ENCODE peak calls at places on chromosomes 1 and 21, in nine cellular contexts. One of them, this sample, is unnamed.

GRCh38 chr1:33157131-33157530 is 24.7 kb downstream of the TRIM62 start:
- DNase-seq in breast epithelium: no peak
- DNase-seq in CD8-positive, alpha-beta memory T cell: no peak
- DNase-seq in tibial nerve: no peak
- DNase-seq in K562: no peak
- DNase-seq in pancreas: no peak
- DNase-seq in upper lobe of right lung: no peak
- DNase-seq in CD4-positive, alpha-beta T cell: no peak
- DNase-seq in right lobe of liver: no peak
- DNase-seq in this sample: no peak

GRCh38 chr1:228838717-228839500 is 103.6 kb downstream of the RHOU start:
- DNase-seq in upper lobe of right lung: no peak
- DNase-seq in right lobe of liver: no peak
- DNase-seq in CD8-positive, alpha-beta memory T cell: no peak
- DNase-seq in breast epithelium: no peak
- DNase-seq in tibial nerve: no peak
- DNase-seq in K562: no peak
- DNase-seq in pancreas: no peak
- DNase-seq in CD4-positive, alpha-beta T cell: no peak
- DNase-seq in this sample: no peak

GRCh38 chr1:165284471-165284870 is 72.0 kb downstream of the LMX1A start:
- DNase-seq in CD8-positive, alpha-beta memory T cell: no peak
- DNase-seq in upper lobe of right lung: no peak
- DNase-seq in right lobe of liver: no peak
- DNase-seq in CD4-positive, alpha-beta T cell: no peak
- DNase-seq in tibial nerve: no peak
- DNase-seq in pancreas: no peak
- DNase-seq in breast epithelium: no peak
- DNase-seq in K562: no peak
- DNase-seq in this sample: no peak

GRCh38 chr1:207997486-207998268 is 86.8 kb upstream of the CD34 start:
- DNase-seq in CD8-positive, alpha-beta memory T cell: peak
- DNase-seq in upper lobe of right lung: peak
- DNase-seq in K562: peak
- DNase-seq in pancreas: peak
- DNase-seq in CD4-positive, alpha-beta T cell: peak
- DNase-seq in right lobe of liver: peak
- DNase-seq in breast epithelium: peak
- DNase-seq in tibial nerve: peak
- DNase-seq in this sample: peak

GRCh38 chr1:27598902-27599528 is 4.9 kb downstream of the AHDC1 start:
- DNase-seq in K562: peak
- DNase-seq in CD8-positive, alpha-beta memory T cell: no peak
- DNase-seq in upper lobe of right lung: no peak
- DNase-seq in right lobe of liver: no peak
- DNase-seq in pancreas: no peak
- DNase-seq in breast epithelium: no peak
- DNase-seq in tibial nerve: no peak
- DNase-seq in CD4-positive, alpha-beta T cell: peak
- DNase-seq in this sample: no peak

GRCh38 chr21:42527489-42528158 is 14.0 kb downstream of the SLC37A1 start:
- DNase-seq in K562: no peak
- DNase-seq in right lobe of liver: no peak
- DNase-seq in breast epithelium: no peak
- DNase-seq in upper lobe of right lung: no peak
- DNase-seq in CD4-positive, alpha-beta T cell: peak
- DNase-seq in pancreas: no peak
- DNase-seq in tibial nerve: no peak
- DNase-seq in CD8-positive, alpha-beta memory T cell: peak
- DNase-seq in this sample: no peak

GRCh38 chr1:112674986-112675727 is 698 bp downstream of the MOV10 start:
- DNase-seq in breast epithelium: no peak
- DNase-seq in tibial nerve: no peak
- DNase-seq in pancreas: peak
- DNase-seq in upper lobe of right lung: peak
- DNase-seq in CD4-positive, alpha-beta T cell: peak
- DNase-seq in K562: peak
- DNase-seq in CD8-positive, alpha-beta memory T cell: peak
- DNase-seq in right lobe of liver: peak
- DNase-seq in this sample: peak

GRCh38 chr1:93304716-93305138 is 41.0 kb upstream of the DR1 start:
- DNase-seq in breast epithelium: no peak
- DNase-seq in CD4-positive, alpha-beta T cell: peak
- DNase-seq in K562: peak
- DNase-seq in pancreas: no peak
- DNase-seq in CD8-positive, alpha-beta memory T cell: peak
- DNase-seq in right lobe of liver: no peak
- DNase-seq in upper lobe of right lung: no peak
- DNase-seq in tibial nerve: peak
- DNase-seq in this sample: no peak

GRCh38 chr1:62724430-62724829 is 36.2 kb upstream of the DOCK7 start:
- DNase-seq in pancreas: no peak
- DNase-seq in K562: no peak
- DNase-seq in breast epithelium: no peak
- DNase-seq in right lobe of liver: no peak
- DNase-seq in tibial nerve: no peak
- DNase-seq in CD8-positive, alpha-beta memory T cell: no peak
- DNase-seq in CD4-positive, alpha-beta T cell: no peak
- DNase-seq in upper lobe of right lung: no peak
- DNase-seq in this sample: no peak

GRCh38 chr1:168920456-168921094 is 185.9 kb upstream of the ATP1B1 start:
- DNase-seq in CD8-positive, alpha-beta memory T cell: no peak
- DNase-seq in breast epithelium: no peak
- DNase-seq in CD4-positive, alpha-beta T cell: no peak
- DNase-seq in pancreas: no peak
- DNase-seq in right lobe of liver: no peak
- DNase-seq in tibial nerve: peak
- DNase-seq in K562: no peak
- DNase-seq in upper lobe of right lung: no peak
- DNase-seq in this sample: no peak

GRCh38 chr1:38243106-38243505 is 196.5 kb upstream of the POU3F1 start:
- DNase-seq in tibial nerve: no peak
- DNase-seq in K562: peak
- DNase-seq in CD4-positive, alpha-beta T cell: no peak
- DNase-seq in upper lobe of right lung: no peak
- DNase-seq in right lobe of liver: no peak
- DNase-seq in breast epithelium: no peak
- DNase-seq in pancreas: no peak
- DNase-seq in CD8-positive, alpha-beta memory T cell: no peak
- DNase-seq in this sample: no peak

GRCh38 chr1:155052412-155053400 is 1.6 kb downstream of the ADAM15 start:
- DNase-seq in right lobe of liver: no peak
- DNase-seq in tibial nerve: no peak
- DNase-seq in upper lobe of right lung: no peak
- DNase-seq in pancreas: peak
- DNase-seq in K562: peak
- DNase-seq in breast epithelium: no peak
- DNase-seq in CD8-positive, alpha-beta memory T cell: no peak
- DNase-seq in CD4-positive, alpha-beta T cell: peak
- DNase-seq in this sample: no peak

GRCh38 chr1:19087017-19087736 is 122.9 kb downstream of the UBR4 start:
- DNase-seq in right lobe of liver: no peak
- DNase-seq in pancreas: no peak
- DNase-seq in tibial nerve: no peak
- DNase-seq in CD8-positive, alpha-beta memory T cell: no peak
- DNase-seq in CD4-positive, alpha-beta T cell: no peak
- DNase-seq in upper lobe of right lung: no peak
- DNase-seq in breast epithelium: no peak
- DNase-seq in K562: no peak
- DNase-seq in this sample: no peak
- H3K27ac ChIP-seq in right lobe of liver: peak
- H3K27ac ChIP-seq in pancreas: no peak
- H3K27ac ChIP-seq in tibial nerve: no peak
- H3K27ac ChIP-seq in CD8-positive, alpha-beta memory T cell: no peak
- H3K27ac ChIP-seq in CD4-positive, alpha-beta T cell: no peak
- H3K27ac ChIP-seq in upper lobe of right lung: peak
- H3K27ac ChIP-seq in breast epithelium: peak
- H3K27ac ChIP-seq in K562: no peak
- H3K27ac ChIP-seq in this sample: no peak

GRCh38 chr1:223515416-223515815 is 122.2 kb downstream of the CCDC185 start:
- DNase-seq in right lobe of liver: no peak
- DNase-seq in breast epithelium: no peak
- DNase-seq in K562: no peak
- DNase-seq in pancreas: no peak
- DNase-seq in tibial nerve: no peak
- DNase-seq in CD4-positive, alpha-beta T cell: peak
- DNase-seq in CD8-positive, alpha-beta memory T cell: peak
- DNase-seq in upper lobe of right lung: no peak
- DNase-seq in this sample: no peak

GRCh38 chr1:223521150-223521549 is 127.9 kb downstream of the CCDC185 start:
- DNase-seq in upper lobe of right lung: no peak
- DNase-seq in right lobe of liver: no peak
- DNase-seq in K562: no peak
- DNase-seq in tibial nerve: no peak
- DNase-seq in CD8-positive, alpha-beta memory T cell: no peak
- DNase-seq in pancreas: no peak
- DNase-seq in CD4-positive, alpha-beta T cell: no peak
- DNase-seq in breast epithelium: no peak
- DNase-seq in this sample: no peak

GRCh38 chr1:223515915-223516314 is 122.7 kb downstream of the CCDC185 start:
- DNase-seq in tibial nerve: no peak
- DNase-seq in K562: no peak
- DNase-seq in right lobe of liver: no peak
- DNase-seq in breast epithelium: no peak
- DNase-seq in upper lobe of right lung: no peak
- DNase-seq in CD4-positive, alpha-beta T cell: no peak
- DNase-seq in pancreas: no peak
- DNase-seq in CD8-positive, alpha-beta memory T cell: no peak
- DNase-seq in this sample: no peak

GRCh38 chr1:223520200-223520599 is 127.0 kb downstream of the CCDC185 start:
- DNase-seq in K562: no peak
- DNase-seq in tibial nerve: no peak
- DNase-seq in right lobe of liver: no peak
- DNase-seq in CD8-positive, alpha-beta memory T cell: no peak
- DNase-seq in upper lobe of right lung: no peak
- DNase-seq in pancreas: no peak
- DNase-seq in breast epithelium: no peak
- DNase-seq in CD4-positive, alpha-beta T cell: no peak
- DNase-seq in this sample: no peak

DNA sequence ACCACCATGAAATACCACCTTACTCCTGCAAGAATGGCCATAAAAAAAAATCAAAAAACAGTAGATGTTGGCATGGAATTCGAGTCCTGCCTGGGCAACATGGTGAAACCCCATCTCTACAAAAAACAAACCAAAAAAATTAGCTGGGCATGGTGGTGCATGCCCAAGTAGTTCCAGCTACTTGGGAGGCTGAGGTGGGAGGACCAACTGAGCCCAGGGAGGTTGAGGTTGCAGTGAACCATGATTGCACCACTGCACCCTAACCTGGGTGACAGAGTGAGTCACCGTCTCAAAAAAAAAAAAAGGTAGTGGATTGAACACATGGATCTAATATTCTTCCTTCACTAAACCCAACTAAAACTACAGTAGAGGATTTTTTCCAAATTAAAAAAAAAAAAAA is 125.9 kb downstream of the CCDC185 start:
- DNase-seq in right lobe of liver: no peak
- DNase-seq in CD8-positive, alpha-beta memory T cell: no peak
- DNase-seq in CD4-positive, alpha-beta T cell: no peak
- DNase-seq in pancreas: no peak
- DNase-seq in K562: no peak
- DNase-seq in tibial nerve: no peak
- DNase-seq in upper lobe of right lung: no peak
- DNase-seq in breast epithelium: no peak
- DNase-seq in this sample: no peak
- H3K27ac ChIP-seq in right lobe of liver: no peak
- H3K27ac ChIP-seq in CD8-positive, alpha-beta memory T cell: no peak
- H3K27ac ChIP-seq in CD4-positive, alpha-beta T cell: no peak
- H3K27ac ChIP-seq in pancreas: no peak
- H3K27ac ChIP-seq in K562: no peak
- H3K27ac ChIP-seq in tibial nerve: no peak
- H3K27ac ChIP-seq in upper lobe of right lung: no peak
- H3K27ac ChIP-seq in breast epithelium: no peak
- H3K27ac ChIP-seq in this sample: no peak

DNA sequence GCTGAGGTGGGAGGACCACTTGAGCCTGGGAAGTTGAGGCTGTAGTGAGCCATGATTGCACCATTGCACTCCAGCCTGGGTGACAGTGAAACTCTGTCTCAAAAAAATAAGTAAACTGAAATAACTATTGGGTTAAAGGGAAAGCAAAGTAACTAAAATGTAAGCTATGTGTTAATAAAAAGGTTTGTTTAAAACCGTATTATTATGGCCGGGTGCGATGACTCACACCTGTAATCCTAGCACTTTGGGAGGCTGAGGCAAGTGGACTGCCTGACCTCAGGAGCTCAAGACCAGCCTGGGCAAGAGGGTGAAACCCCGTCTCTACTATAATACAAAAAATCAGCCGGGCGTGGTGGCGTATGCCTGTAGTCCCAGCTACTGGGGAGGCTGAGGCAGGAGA is 27.0 kb downstream of the NVL start:
- DNase-seq in upper lobe of right lung: no peak
- DNase-seq in K562: no peak
- DNase-seq in tibial nerve: no peak
- DNase-seq in right lobe of liver: no peak
- DNase-seq in pancreas: no peak
- DNase-seq in CD8-positive, alpha-beta memory T cell: no peak
- DNase-seq in breast epithelium: no peak
- DNase-seq in CD4-positive, alpha-beta T cell: no peak
- DNase-seq in this sample: no peak
- H3K27ac ChIP-seq in upper lobe of right lung: no peak
- H3K27ac ChIP-seq in K562: no peak
- H3K27ac ChIP-seq in tibial nerve: no peak
- H3K27ac ChIP-seq in right lobe of liver: no peak
- H3K27ac ChIP-seq in pancreas: no peak
- H3K27ac ChIP-seq in CD8-positive, alpha-beta memory T cell: no peak
- H3K27ac ChIP-seq in breast epithelium: no peak
- H3K27ac ChIP-seq in CD4-positive, alpha-beta T cell: no peak
- H3K27ac ChIP-seq in this sample: no peak

GRCh38 chr1:204085876-204086275 is 13.0 kb downstream of the SOX13 start:
- DNase-seq in tibial nerve: no peak
- DNase-seq in right lobe of liver: no peak
- DNase-seq in upper lobe of right lung: no peak
- DNase-seq in CD4-positive, alpha-beta T cell: no peak
- DNase-seq in K562: no peak
- DNase-seq in pancreas: peak
- DNase-seq in CD8-positive, alpha-beta memory T cell: no peak
- DNase-seq in breast epithelium: no peak
- DNase-seq in this sample: no peak

GRCh38 chr1:204081791-204082513 is 9.0 kb downstream of the SOX13 start:
- DNase-seq in pancreas: no peak
- DNase-seq in CD4-positive, alpha-beta T cell: no peak
- DNase-seq in upper lobe of right lung: no peak
- DNase-seq in CD8-positive, alpha-beta memory T cell: no peak
- DNase-seq in tibial nerve: no peak
- DNase-seq in K562: no peak
- DNase-seq in right lobe of liver: no peak
- DNase-seq in breast epithelium: no peak
- DNase-seq in this sample: no peak

GRCh38 chr1:204087181-204087892 is 14.4 kb downstream of the SOX13 start:
- DNase-seq in CD4-positive, alpha-beta T cell: no peak
- DNase-seq in tibial nerve: no peak
- DNase-seq in K562: no peak
- DNase-seq in upper lobe of right lung: no peak
- DNase-seq in pancreas: peak
- DNase-seq in right lobe of liver: no peak
- DNase-seq in CD8-positive, alpha-beta memory T cell: no peak
- DNase-seq in breast epithelium: no peak
- DNase-seq in this sample: no peak

GRCh38 chr1:204083491-204083890 is 10.6 kb downstream of the SOX13 start:
- DNase-seq in breast epithelium: no peak
- DNase-seq in CD8-positive, alpha-beta memory T cell: no peak
- DNase-seq in right lobe of liver: no peak
- DNase-seq in upper lobe of right lung: no peak
- DNase-seq in CD4-positive, alpha-beta T cell: no peak
- DNase-seq in tibial nerve: no peak
- DNase-seq in K562: no peak
- DNase-seq in pancreas: peak
- DNase-seq in this sample: no peak

GRCh38 chr1:204084247-204084772 is 11.4 kb downstream of the SOX13 start:
- DNase-seq in pancreas: peak
- DNase-seq in upper lobe of right lung: peak
- DNase-seq in CD8-positive, alpha-beta memory T cell: no peak
- DNase-seq in CD4-positive, alpha-beta T cell: no peak
- DNase-seq in breast epithelium: peak
- DNase-seq in K562: no peak
- DNase-seq in right lobe of liver: peak
- DNase-seq in tibial nerve: no peak
- DNase-seq in this sample: peak
- H3K27ac ChIP-seq in pancreas: peak
- H3K27ac ChIP-seq in upper lobe of right lung: peak
- H3K27ac ChIP-seq in CD8-positive, alpha-beta memory T cell: no peak
- H3K27ac ChIP-seq in CD4-positive, alpha-beta T cell: no peak
- H3K27ac ChIP-seq in breast epithelium: peak
- H3K27ac ChIP-seq in K562: no peak
- H3K27ac ChIP-seq in right lobe of liver: peak
- H3K27ac ChIP-seq in tibial nerve: peak
- H3K27ac ChIP-seq in this sample: peak